ENCODE peak calls at places on chromosomes 16 and 17, in four cellular contexts. T is fibroblast of pulmonary artery, O is Peyer's patch, W is stomach. I is an unnamed sample.

GRCh38 chr17:66956941-66957340 is 7.6 kb upstream of the CACNG4 start:
- DNase-seq in O (no peak), T (no peak), W (no peak), I (no peak)

GRCh38 chr17:82937411-82938371 is 97.9 kb upstream of the ZNF750 start:
- DNase-seq in O (peak; percentile 37), W (peak; percentile 4), T (no peak), I (no peak)

GRCh38 chr16:64172191-64172590 is 949.7 kb downstream of the CDH11 start:
- DNase-seq in W (no peak), T (no peak), O (no peak), I (no peak)

GRCh38 chr16:85382717-85383118 is 230.4 kb upstream of the GSE1 start:
- DNase-seq in W (no peak), T (no peak), O (no peak), I (no peak)

GRCh38 chr16:69607674-69608073 is 41.9 kb downstream of the NFAT5 start:
- DNase-seq in O (no peak), W (no peak), T (no peak), I (peak; percentile 24)

GRCh38 chr17:77746901-77747620 is 211.4 kb upstream of the TNRC6C start:
- DNase-seq in W (no peak), T (no peak), O (no peak), I (no peak)

GRCh38 chr17:43393944-43394482 is 4.8 kb upstream of the ARL4D start:
- DNase-seq in O (peak; percentile 97), T (peak; percentile 92), W (peak; percentile 95), I (peak; percentile 86)

GRCh38 chr16:80923356-80923755 is 83.3 kb downstream of the CMC2 start:
- DNase-seq in W (no peak), T (no peak), O (no peak), I (no peak)

GRCh38 chr16:85017151-85017550 is 5.8 kb upstream of the ZDHHC7 start:
- DNase-seq in O (no peak), T (no peak), W (no peak), I (no peak)

GRCh38 chr16:49441366-49441780 is 67.8 kb downstream of the C16orf78 start:
- DNase-seq in W (peak; percentile 47), O (peak; percentile 90), T (peak; percentile 3), I (peak; percentile 82)

GRCh38 chr16:78210305-78210704 is 110.9 kb downstream of the WWOX start:
- DNase-seq in T (no peak), O (no peak), W (no peak), I (no peak)

GRCh38 chr16:73054732-73055481 is 7.0 kb upstream of the ZFHX3 start:
- DNase-seq in W (no peak), O (no peak), T (peak; percentile 58), I (no peak)

GRCh38 chr16:55240933-55241332 is 83.1 kb upstream of the IRX6 start:
- DNase-seq in T (no peak), O (no peak), W (no peak), I (no peak)

GRCh38 chr16:65120811-65121721 is 797 bp downstream of the CDH11 start:
- DNase-seq in T (peak; percentile 35), O (no peak), W (no peak), I (peak; percentile 7)

GRCh38 chr16:84423416-84423837 is 55.1 kb downstream of the ATP2C2 start:
- DNase-seq in W (no peak), T (peak; percentile 43), O (no peak), I (peak; percentile 34)

GRCh38 chr16:87575027-87575804 is 27.1 kb upstream of the JPH3 start:
- DNase-seq in W (no peak), O (no peak), T (no peak), I (no peak)

GRCh38 chr16:88792668-88793587 is 7.9 kb upstream of the PIEZO1 start:
- DNase-seq in T (no peak), O (no peak), W (no peak), I (no peak)

GRCh38 chr16:49021136-49021535 is 260.5 kb downstream of the CBLN1 start:
- DNase-seq in O (no peak), W (no peak), T (peak; percentile 42), I (no peak)

GRCh38 chr16:79816081-79816497 is 215.6 kb upstream of the MAF start:
- DNase-seq in O (no peak), T (no peak), W (no peak), I (no peak)

GRCh38 chr16:89314357-89314756 is 96.9 kb downstream of the ZNF778 start:
- DNase-seq in T (no peak), O (peak; percentile 66), W (no peak), I (no peak)

GRCh38 chr16:66858740-66859396 is 14.7 kb downstream of the CA7 start:
- DNase-seq in O (peak; percentile 57), W (peak; percentile 48), T (peak; percentile 58), I (no peak)

GRCh38 chr17:64736804-64737492 is 74.8 kb upstream of the SMURF2 start:
- DNase-seq in W (peak; percentile 52), T (peak; percentile 77), O (peak; percentile 79), I (no peak)

GRCh38 chr16:87056083-87056482 is 261.1 kb downstream of the C16orf95 start:
- DNase-seq in O (no peak), W (no peak), T (peak; percentile 55), I (no peak)

GRCh38 chr16:80824623-80825364 is 20.4 kb upstream of the CDYL2 start:
- DNase-seq in W (peak; percentile 39), T (peak; percentile 86), O (peak; percentile 81), I (peak; percentile 44)

GRCh38 chr17:79400989-79401703 is 209.7 kb downstream of the RBFOX3 start:
- DNase-seq in T (peak; percentile 54), O (peak; percentile 84), W (peak; percentile 77), I (peak; percentile 89)

GRCh38 chr17:14046978-14047377 is 22.3 kb upstream of the COX10 start:
- DNase-seq in O (no peak), W (no peak), T (no peak), I (no peak)

GRCh38 chr17:51372345-51373004 is 112.1 kb downstream of the UTP18 start:
- DNase-seq in W (no peak), T (peak; percentile 55), O (peak; percentile 55), I (peak; percentile 28)

GRCh38 chr17:49365667-49366066 is 3.6 kb upstream of the ZNF652 start:
- DNase-seq in O (peak; percentile 51), T (peak; percentile 30), W (no peak), I (no peak)

GRCh38 chr17:49369760-49370159 is 7.7 kb upstream of the ZNF652 start:
- DNase-seq in T (no peak), O (no peak), W (no peak), I (no peak)

GRCh38 chr17:49371178-49371834 is 9.3 kb upstream of the ZNF652 start:
- DNase-seq in O (peak; percentile 36), T (no peak), W (no peak), I (no peak)

GRCh38 chr17:49372428-49372827 is 10.4 kb upstream of the ZNF652 start:
- DNase-seq in W (no peak), O (peak; percentile 47), T (no peak), I (no peak)

GRCh38 chr17:49369089-49369488 is 7.0 kb upstream of the ZNF652 start:
- DNase-seq in T (no peak), O (peak; percentile 2), W (no peak), I (no peak)
- TF ChIP-seq CTCF in T (no peak), O (no peak), W (no peak), I (no peak)

GRCh38 chr17:10683853-10684252 is 13.5 kb downstream of the SCO1 start:
- DNase-seq in T (peak; percentile 59), W (no peak), O (no peak), I (no peak)
- TF ChIP-seq CTCF in T (peak; percentile 53), W (no peak), O (no peak), I (peak; percentile 41)

DNA sequence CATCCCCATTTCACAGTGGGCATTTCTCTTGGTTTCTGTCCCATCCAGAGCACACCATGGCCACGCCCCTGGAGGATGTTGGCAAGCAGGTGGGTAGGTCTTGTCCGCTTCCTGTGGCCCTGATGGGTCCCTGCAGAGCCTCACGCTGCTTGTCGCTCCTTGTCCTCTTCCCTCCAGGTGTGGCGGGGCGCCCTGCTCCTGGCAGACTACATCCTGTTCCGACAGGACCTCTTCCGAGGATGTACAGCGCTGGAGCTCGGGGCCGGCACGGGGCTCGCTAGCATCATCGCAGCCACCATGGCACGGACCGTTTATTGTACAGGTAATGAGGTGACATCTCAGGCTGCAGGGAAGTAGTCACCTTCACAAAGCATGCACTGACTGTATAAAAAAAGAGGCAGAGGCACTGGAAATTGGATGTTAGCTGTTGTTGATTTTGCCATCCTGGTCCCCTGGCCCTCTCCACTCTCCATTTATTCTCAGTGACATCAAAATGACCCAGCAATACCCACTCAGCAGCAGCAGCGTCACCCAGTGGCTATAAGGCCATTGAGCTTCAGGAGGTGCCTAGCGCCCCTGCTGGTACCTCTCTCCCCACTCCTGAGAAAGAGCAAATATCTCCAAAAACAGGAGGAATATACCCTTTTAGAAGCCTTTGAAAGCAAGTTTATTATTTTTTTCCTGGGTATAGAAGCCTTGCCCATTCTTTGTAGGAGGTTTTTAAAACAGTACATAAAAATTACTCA is 13.7 kb downstream of the METTL22 start:
- DNase-seq in O (no peak), W (no peak), T (peak; percentile 57), I (no peak)
- TF ChIP-seq CTCF in O (no peak), W (no peak), T (peak; percentile 92), I (no peak)

GRCh38 chr16:51556694-51557327 is 405.7 kb upstream of the SALL1 start:
- DNase-seq in T (peak; percentile 88), O (no peak), W (no peak), I (no peak)
- TF ChIP-seq CTCF in T (no peak), O (no peak), W (no peak), I (no peak)

GRCh38 chr16:56643080-56643778 is 4.8 kb downstream of the MT1A start:
- DNase-seq in O (peak; percentile 92), W (peak; percentile 89), T (peak; percentile 43), I (no peak)
- TF ChIP-seq CTCF in O (no peak), W (peak; percentile 32), T (peak; percentile 28), I (no peak)

DNA sequence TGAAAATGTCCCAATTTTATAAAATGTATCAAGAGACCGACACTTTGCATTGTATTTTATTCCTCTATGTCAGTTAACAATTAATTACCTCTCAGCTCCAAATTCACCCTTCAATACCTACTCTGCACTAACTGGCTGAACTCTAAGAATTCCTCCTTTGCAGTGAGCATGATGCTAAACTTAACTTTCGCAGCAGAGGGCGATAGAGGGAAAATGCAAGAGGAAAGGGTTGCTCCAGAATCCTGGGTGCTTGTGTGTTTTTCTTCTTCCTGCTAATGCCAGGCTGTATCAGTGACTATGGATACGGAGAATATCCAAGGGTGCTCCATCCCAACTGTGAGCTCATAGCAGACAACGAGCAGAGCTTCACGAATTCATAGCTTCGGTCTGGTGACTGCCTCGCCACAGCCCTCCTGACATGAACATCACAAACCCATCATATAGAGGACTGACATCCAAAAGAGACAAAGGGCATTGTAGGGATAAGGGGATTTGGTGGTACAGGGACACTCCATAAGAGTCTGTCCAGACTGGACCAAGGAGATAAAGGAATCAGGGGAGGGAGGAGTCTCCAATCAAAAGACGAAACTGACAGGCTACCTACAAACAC is 172.9 kb downstream of the STX8 start:
- DNase-seq in O (peak; percentile 68), T (peak; percentile 55), W (no peak), I (peak; percentile 47)
- TF ChIP-seq CTCF in O (peak; percentile 10), T (peak; percentile 65), W (no peak), I (peak; percentile 55)

DNA sequence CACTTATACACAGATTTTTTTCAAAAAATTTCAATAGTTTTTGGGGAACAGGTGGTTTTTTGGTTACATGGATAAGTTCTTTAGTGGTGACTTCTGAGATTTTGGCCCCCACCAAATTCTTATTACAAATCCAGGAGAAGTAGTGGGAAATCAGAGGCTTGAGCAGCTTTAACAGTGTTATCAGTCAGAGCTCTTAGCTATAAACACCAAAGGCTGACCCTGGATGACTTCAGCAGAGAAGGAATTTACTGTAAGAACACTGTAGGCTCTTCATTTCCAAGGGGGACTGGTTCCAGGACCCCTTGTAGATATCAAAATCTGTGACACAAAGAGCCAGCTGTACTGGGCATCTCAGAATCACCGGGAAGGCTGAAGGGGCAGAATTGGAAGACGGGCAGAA is 17.8 kb downstream of the MPHOSPH6 start:
- DNase-seq in W (no peak), T (no peak), O (no peak), I (no peak)
- TF ChIP-seq CTCF in W (no peak), T (no peak), O (no peak), I (no peak)

I was measured in GM10248.